ENCODE peak calls at places on chromosome 6, in ten cellular contexts. One of them, this sample, is unnamed.

GRCh38 chr6:16345449-16346330 is 107.3 kb downstream of the GMPR start:
- DNase-seq in NCI-H187: no peak
- DNase-seq in PC-9: peak; percentile 80
- DNase-seq in adrenal gland: peak; percentile 62
- DNase-seq in Caki2: peak; percentile 73
- DNase-seq in ovary: no peak
- DNase-seq in uterus: peak; percentile 74
- DNase-seq in occipital lobe: no peak
- DNase-seq in psoas muscle: peak; percentile 48
- DNase-seq in NCI-H2081: peak; percentile 33
- DNase-seq in this sample: no peak

GRCh38 chr6:115441671-115442070 is 619.0 kb downstream of the FRK start:
- DNase-seq in NCI-H187: no peak
- DNase-seq in PC-9: no peak
- DNase-seq in adrenal gland: no peak
- DNase-seq in Caki2: no peak
- DNase-seq in ovary: no peak
- DNase-seq in uterus: no peak
- DNase-seq in occipital lobe: no peak
- DNase-seq in psoas muscle: no peak
- DNase-seq in NCI-H2081: no peak
- DNase-seq in this sample: no peak

GRCh38 chr6:166616261-166617226 is 10.5 kb downstream of the RPS6KA2 start:
- DNase-seq in NCI-H187: no peak
- DNase-seq in PC-9: no peak
- DNase-seq in adrenal gland: no peak
- DNase-seq in Caki2: no peak
- DNase-seq in ovary: no peak
- DNase-seq in uterus: no peak
- DNase-seq in occipital lobe: no peak
- DNase-seq in psoas muscle: no peak
- DNase-seq in NCI-H2081: no peak
- DNase-seq in this sample: no peak

GRCh38 chr6:88813045-88813444 is 150.4 kb downstream of the RNGTT start:
- DNase-seq in NCI-H187: peak; percentile 50
- DNase-seq in PC-9: no peak
- DNase-seq in adrenal gland: no peak
- DNase-seq in Caki2: peak; percentile 8
- DNase-seq in ovary: no peak
- DNase-seq in uterus: no peak
- DNase-seq in occipital lobe: no peak
- DNase-seq in psoas muscle: no peak
- DNase-seq in NCI-H2081: peak; percentile 0
- DNase-seq in this sample: no peak

GRCh38 chr6:166156942-166157341 is 10.7 kb downstream of the TBXT start:
- DNase-seq in NCI-H187: no peak
- DNase-seq in PC-9: no peak
- DNase-seq in adrenal gland: no peak
- DNase-seq in Caki2: no peak
- DNase-seq in ovary: no peak
- DNase-seq in uterus: no peak
- DNase-seq in occipital lobe: no peak
- DNase-seq in psoas muscle: no peak
- DNase-seq in NCI-H2081: no peak
- DNase-seq in this sample: no peak

GRCh38 chr6:11043552-11043960 is 549 bp downstream of the ELOVL2 start:
- DNase-seq in NCI-H187: no peak
- DNase-seq in PC-9: no peak
- DNase-seq in adrenal gland: no peak
- DNase-seq in Caki2: no peak
- DNase-seq in ovary: no peak
- DNase-seq in uterus: no peak
- DNase-seq in occipital lobe: no peak
- DNase-seq in psoas muscle: no peak
- DNase-seq in NCI-H2081: no peak
- DNase-seq in this sample: no peak

GRCh38 chr6:14889172-14889571 is 356.7 kb upstream of the JARID2 start:
- DNase-seq in NCI-H187: no peak
- DNase-seq in PC-9: no peak
- DNase-seq in adrenal gland: no peak
- DNase-seq in Caki2: no peak
- DNase-seq in ovary: no peak
- DNase-seq in uterus: no peak
- DNase-seq in occipital lobe: no peak
- DNase-seq in psoas muscle: no peak
- DNase-seq in NCI-H2081: no peak
- DNase-seq in this sample: no peak

GRCh38 chr6:37565267-37566208 is 65.8 kb upstream of the CCDC167 start:
- DNase-seq in NCI-H187: peak; percentile 70
- DNase-seq in PC-9: no peak
- DNase-seq in adrenal gland: no peak
- DNase-seq in Caki2: no peak
- DNase-seq in ovary: peak; percentile 43
- DNase-seq in uterus: no peak
- DNase-seq in occipital lobe: no peak
- DNase-seq in psoas muscle: no peak
- DNase-seq in NCI-H2081: peak; percentile 61
- DNase-seq in this sample: peak; percentile 90

GRCh38 chr6:15387118-15387517 is 141.2 kb downstream of the JARID2 start:
- DNase-seq in NCI-H187: no peak
- DNase-seq in PC-9: no peak
- DNase-seq in adrenal gland: no peak
- DNase-seq in Caki2: no peak
- DNase-seq in ovary: no peak
- DNase-seq in uterus: no peak
- DNase-seq in occipital lobe: no peak
- DNase-seq in psoas muscle: no peak
- DNase-seq in NCI-H2081: no peak
- DNase-seq in this sample: no peak

GRCh38 chr6:73073238-73073637 is 152.1 kb downstream of the KHDC1L start:
- DNase-seq in NCI-H187: no peak
- DNase-seq in PC-9: no peak
- DNase-seq in adrenal gland: no peak
- DNase-seq in Caki2: no peak
- DNase-seq in ovary: no peak
- DNase-seq in uterus: no peak
- DNase-seq in occipital lobe: no peak
- DNase-seq in psoas muscle: no peak
- DNase-seq in NCI-H2081: no peak
- DNase-seq in this sample: no peak